ENCODE peak calls at places on chromosomes 1 and 21, in five cellular contexts. L is IMR-90; M is A549; E is heart right ventricle; U is CD8-positive, alpha-beta T cell. I is an unnamed sample.

GRCh38 chr1:84907095-84907827 is 14.3 kb upstream of the LPAR3 start:
- DNase-seq in U (no peak), M (no peak), E (no peak), L (peak; percentile 71), I (no peak)

GRCh38 chr1:168386949-168387586 is 106.4 kb downstream of the TBX19 start:
- DNase-seq in E (peak; percentile 10), U (peak; percentile 61), M (peak; percentile 45), L (no peak), I (peak; percentile 27)

GRCh38 chr1:225733254-225733653 is 44.4 kb upstream of the SRP9 start:
- DNase-seq in M (no peak), U (no peak), L (no peak), E (no peak), I (no peak)

GRCh38 chr1:35931424-35932157 is 686 bp downstream of the AGO3 start:
- DNase-seq in M (peak; percentile 6), E (peak; percentile 6), L (peak; percentile 5), U (no peak), I (no peak)

GRCh38 chr1:59776960-59777852 is 37.5 kb upstream of the HOOK1 start:
- DNase-seq in L (peak; percentile 56), E (no peak), M (no peak), U (no peak), I (no peak)

GRCh38 chr1:114081145-114082046 is 72.3 kb downstream of the SYT6 start:
- DNase-seq in L (no peak), U (no peak), M (no peak), E (peak; percentile 11), I (no peak)

GRCh38 chr1:43067856-43068751 is 104.0 kb downstream of the EBNA1BP2 start:
- DNase-seq in U (peak; percentile 4), E (no peak), L (no peak), M (no peak), I (peak; percentile 75)

GRCh38 chr1:164704954-164705353 is 146.0 kb downstream of the PBX1 start:
- DNase-seq in L (no peak), M (no peak), U (no peak), E (no peak), I (no peak)

GRCh38 chr21:34915364-34915834 is 133.7 kb downstream of the RUNX1 start:
- DNase-seq in M (no peak), E (no peak), L (peak; percentile 65), U (no peak), I (no peak)

GRCh38 chr1:166978795-166979194 is 3.5 kb upstream of the ILDR2 start:
- DNase-seq in L (no peak), M (no peak), E (no peak), U (no peak), I (no peak)

GRCh38 chr1:3018576-3018975 is 2.7 kb upstream of the ACTRT2 start:
- DNase-seq in U (no peak), L (no peak), M (no peak), E (no peak), I (no peak)

GRCh38 chr1:85041793-85042192 is 6.5 kb downstream of the MCOLN3 start:
- DNase-seq in M (no peak), E (no peak), L (no peak), U (no peak), I (no peak)

GRCh38 chr1:12772520-12772919 is 1.0 kb upstream of the PRAMEF12 start:
- DNase-seq in E (no peak), M (no peak), L (no peak), U (no peak), I (no peak)

GRCh38 chr1:199081739-199082138 is 442.9 kb downstream of the PTPRC start:
- DNase-seq in U (no peak), M (no peak), E (no peak), L (no peak), I (no peak)

GRCh38 chr1:187469836-187470235 is 641.1 kb downstream of the PLA2G4A start:
- DNase-seq in U (no peak), E (no peak), M (no peak), L (no peak), I (no peak)

GRCh38 chr1:6435129-6435528 is 10.6 kb downstream of the ESPN start:
- DNase-seq in M (no peak), U (no peak), E (no peak), L (no peak), I (no peak)

GRCh38 chr1:12080156-12080555 is 17.1 kb downstream of the TNFRSF8 start:
- DNase-seq in U (no peak), M (no peak), E (no peak), L (no peak), I (no peak)

GRCh38 chr1:169538998-169539871 is 47.0 kb downstream of the F5 start:
- DNase-seq in M (peak; percentile 53), E (no peak), L (peak; percentile 83), U (no peak), I (peak; percentile 94)

GRCh38 chr1:54273092-54273836 is 73.3 kb downstream of the MRPL37 start:
- DNase-seq in E (peak; percentile 43), M (no peak), L (peak; percentile 93), U (no peak), I (peak; percentile 90)

GRCh38 chr1:88825721-88826120 is 65.6 kb downstream of the GTF2B start:
- DNase-seq in M (no peak), E (no peak), U (no peak), L (no peak), I (no peak)

GRCh38 chr1:244559561-244559960 is 93.4 kb upstream of the DESI2 start:
- DNase-seq in U (no peak), M (no peak), L (no peak), E (no peak), I (no peak)

GRCh38 chr1:107139833-107140702 is 771 bp upstream of the NTNG1 start:
- DNase-seq in M (no peak), L (peak; percentile 36), E (no peak), U (no peak), I (no peak)

GRCh38 chr1:28246427-28246832 is 10.5 kb downstream of the ATP5IF1 start:
- DNase-seq in U (no peak), L (peak; percentile 47), M (no peak), E (no peak), I (no peak)

GRCh38 chr1:245393694-245394093 is 238.9 kb downstream of the KIF26B start:
- DNase-seq in U (no peak), E (no peak), M (no peak), L (no peak), I (no peak)

GRCh38 chr1:8679411-8679800 is 138.0 kb downstream of the RERE start:
- DNase-seq in M (no peak), U (no peak), E (no peak), L (peak; percentile 57), I (no peak)

GRCh38 chr1:182720465-182720864 is 36.1 kb upstream of the RGS8 start:
- DNase-seq in L (peak; percentile 10), E (no peak), U (no peak), M (peak; percentile 5), I (no peak)

GRCh38 chr1:201828451-201828819 is 522 bp upstream of the IPO9 start:
- DNase-seq in M (no peak), L (peak; percentile 35), U (no peak), E (no peak), I (no peak)

GRCh38 chr1:201825245-201825644 is 3.7 kb upstream of the IPO9 start:
- DNase-seq in M (no peak), L (no peak), U (no peak), E (no peak), I (no peak)

GRCh38 chr1:201826830-201827229 is 2.1 kb upstream of the IPO9 start:
- DNase-seq in L (peak; percentile 24), M (no peak), E (no peak), U (no peak), I (no peak)

GRCh38 chr1:201828820-201829774 is at the start of gene IPO9:
- DNase-seq in L (peak; percentile 91), E (peak; percentile 93), U (peak; percentile 92), M (peak; percentile 94), I (peak; percentile 67)

GRCh38 chr1:201827321-201828281 is 1.4 kb upstream of the IPO9 start:
- DNase-seq in U (no peak), L (no peak), E (no peak), M (no peak), I (no peak)
- H3K4me3 ChIP-seq in U (no peak overlapping the region), L (no peak overlapping the region), E (no peak overlapping the region), M (no peak overlapping the region), I (no peak overlapping the region)

DNA sequence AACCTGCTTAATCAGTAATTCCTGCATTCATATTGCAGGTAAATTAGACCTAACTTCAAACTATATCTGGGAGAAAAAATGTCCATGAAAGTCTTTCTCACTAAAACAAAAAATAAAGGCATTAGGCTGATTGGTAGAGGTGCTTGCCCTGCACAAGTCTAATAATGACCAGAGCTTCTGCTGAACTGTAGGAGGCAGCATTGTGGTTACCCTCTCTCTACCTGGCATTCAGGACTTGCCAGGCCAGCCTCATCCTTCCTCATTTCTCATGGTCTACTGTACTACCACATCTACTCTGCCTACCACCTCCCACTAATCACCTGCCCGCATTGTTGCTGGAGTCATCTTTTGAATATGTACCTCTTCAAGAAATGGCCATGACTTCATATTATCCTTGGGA is 60.8 kb upstream of the KRTAP11-1 start:
- DNase-seq in U (no peak), L (no peak), M (no peak), E (no peak), I (no peak)
- TF ChIP-seq CTCF in U (no peak), L (no peak), M (no peak), E (no peak), I (no peak)

GRCh38 chr1:230066036-230066435 is 1.0 kb upstream of the GALNT2 start:
- DNase-seq in E (no peak), U (no peak), M (no peak), L (no peak), I (no peak)
- H3K4me3 ChIP-seq in E (peak overlapping the region; percentile 91), U (peak overlapping the region; percentile 81), M (peak overlapping the region; percentile 92), L (no peak overlapping the region), I (peak overlapping the region; percentile 53)

DNA sequence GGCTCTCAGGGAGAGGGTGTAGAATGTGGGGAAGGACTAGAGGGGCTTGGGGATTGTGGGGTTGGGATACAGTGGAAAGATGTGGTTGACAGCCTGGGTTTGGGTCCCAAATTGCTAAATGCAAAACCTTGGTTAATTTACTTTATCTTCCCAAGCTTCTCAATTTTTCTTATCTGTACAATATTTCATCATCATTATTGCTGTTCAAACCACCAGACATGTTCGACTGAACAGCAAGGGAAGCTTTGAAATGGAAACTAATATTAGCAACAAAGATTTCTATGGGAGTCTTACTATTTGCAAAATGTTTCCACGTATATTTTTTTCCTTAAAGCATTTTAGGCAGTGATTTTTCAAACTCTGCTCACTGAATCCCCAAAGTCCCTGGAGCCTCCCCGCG is 67.0 kb upstream of the KAZN start:
- DNase-seq in L (no peak), M (no peak), U (no peak), E (no peak), I (no peak)
- TF ChIP-seq CTCF in L (no peak), M (no peak), U (no peak), E (no peak), I (no peak)

I was measured in retinal pigment epithelial cell.